ENCODE peak calls at places on chromosomes 6 and 20, in seven cellular contexts. H, J, S, G, R, L and O are unnamed samples. For H3K9me3, the result is how much of the 10 kb centered on the place peaks cover.

GRCh38 chr20:35901678-35902544 is 52.4 kb downstream of the SCAND1 start:
- DNase-seq in H (no peak), J (no peak), S (no peak), G (peak), R (no peak), L (no peak), O (no peak)

GRCh38 chr6:15879372-15880261 is 216.8 kb upstream of the DTNBP1 start:
- DNase-seq in H (peak), J (peak), S (peak), G (peak), R (no peak), L (peak), O (peak)

GRCh38 chr20:10660661-10661060 is 13.1 kb downstream of the JAG1 start:
- DNase-seq in H (peak), J (no peak), S (peak), G (no peak), R (no peak), L (no peak), O (no peak)

GRCh38 chr6:106141441-106142237 is 55.5 kb downstream of the PRDM1 start:
- DNase-seq in H (no peak), J (peak), S (no peak), G (peak), R (no peak), L (no peak), O (no peak)

GRCh38 chr6:127967708-127968107 is 66.8 kb upstream of the THEMIS start:
- DNase-seq in H (no peak), J (no peak), S (no peak), G (no peak), R (no peak), L (no peak), O (no peak)

GRCh38 chr6:31559958-31560696 is 12.0 kb upstream of the LTA start:
- DNase-seq in H (peak), J (peak), S (peak), G (peak), R (no peak), L (peak), O (no peak)

GRCh38 chr6:167476844-167477595 is 152.1 kb downstream of the TTLL2 start:
- DNase-seq in H (no peak), J (no peak), S (no peak), G (no peak), R (no peak), L (no peak), O (no peak)

GRCh38 chr20:3670511-3670910 is 7.3 kb upstream of the GFRA4 start:
- DNase-seq in H (no peak), J (no peak), S (no peak), G (peak), R (peak), L (no peak), O (no peak)

GRCh38 chr20:17916365-17916996 is 52.1 kb downstream of the SNX5 start:
- DNase-seq in H (no peak), J (no peak), S (no peak), G (no peak), R (no peak), L (no peak), O (no peak)

GRCh38 chr6:1821188-1822183 is 211.8 kb downstream of the FOXC1 start:
- DNase-seq in H (no peak), J (no peak), S (no peak), G (no peak), R (no peak), L (no peak), O (no peak)

GRCh38 chr20:57618091-57618765 is 2.0 kb downstream of the ZBP1 start:
- DNase-seq in H (peak), J (peak), S (no peak), G (peak), R (no peak), L (peak), O (peak)

GRCh38 chr20:63441136-63441776 is 31.2 kb downstream of the KCNQ2 start:
- DNase-seq in H (no peak), J (no peak), S (no peak), G (no peak), R (no peak), L (no peak), O (no peak)

GRCh38 chr20:59566631-59567524 is 37.5 kb upstream of the PHACTR3 start:
- DNase-seq in H (no peak), J (no peak), S (no peak), G (no peak), R (no peak), L (peak), O (no peak)

GRCh38 chr20:5056801-5057599 is 55.7 kb upstream of the SLC23A2 start:
- DNase-seq in H (no peak), J (peak), S (no peak), G (peak), R (peak), L (peak), O (peak)

GRCh38 chr20:31452575-31452974 is 12.1 kb downstream of the DEFB123 start:
- DNase-seq in H (no peak), J (no peak), S (no peak), G (no peak), R (no peak), L (no peak), O (no peak)
- H3K9me3 ChIP-seq in H (under half), J (under half), S (under half), G (under half), R (half or more), L (under half), O (under half)

GRCh38 chr6:74289881-74290280 is 593.9 kb downstream of the CD109 start:
- DNase-seq in H (no peak), J (no peak), S (no peak), G (peak), R (no peak), L (no peak), O (no peak)
- H3K9me3 ChIP-seq in H (under half), J (under half), S (under half), G (under half), R (under half), L (under half), O (under half)

DNA sequence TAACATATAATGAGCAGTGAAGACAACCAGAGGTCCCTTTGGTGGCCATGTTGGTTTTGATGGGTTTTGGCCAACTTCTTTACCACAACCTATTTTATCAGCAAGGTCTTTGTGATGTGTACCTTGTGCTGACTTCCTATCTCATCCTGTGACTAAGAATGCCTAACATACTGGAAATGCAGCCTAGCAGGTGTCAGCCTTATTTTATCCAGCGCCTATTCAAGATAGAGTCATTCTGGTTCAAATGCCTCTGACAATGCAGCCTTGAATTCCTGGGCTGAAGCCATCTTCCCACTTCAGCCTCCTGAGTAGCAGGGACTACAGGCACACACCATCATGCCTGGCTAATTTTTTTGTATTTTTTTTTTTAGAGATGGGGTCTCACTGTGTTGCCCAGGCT is 7.8 kb upstream of the TRIM38 start:
- DNase-seq in H (no peak), J (no peak), S (no peak), G (peak), R (no peak), L (no peak), O (no peak)
- H3K9me3 ChIP-seq in H (under half), J (under half), S (under half), G (under half), R (under half), L (under half), O (under half)

DNA sequence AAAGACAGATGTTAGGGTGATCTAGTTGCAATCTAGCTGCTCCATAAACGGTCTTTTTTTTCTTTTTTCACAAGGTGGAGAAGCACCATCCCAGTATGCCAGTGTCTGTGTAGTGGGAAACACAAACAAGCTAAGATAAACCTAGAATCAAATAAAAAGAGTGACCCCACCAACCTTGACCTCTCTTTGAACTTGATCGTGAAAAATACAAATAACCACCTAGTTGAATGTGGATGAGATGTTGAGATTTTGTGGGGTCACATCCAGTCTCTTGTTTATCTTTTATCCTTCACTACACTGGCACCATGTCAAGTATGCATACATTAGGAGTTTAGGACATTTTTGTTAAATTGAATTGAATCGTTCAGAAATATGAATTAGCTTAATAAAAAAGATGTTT is 194.6 kb upstream of the EYA4 start:
- DNase-seq in H (no peak), J (no peak), S (no peak), G (no peak), R (no peak), L (no peak), O (no peak)
- H3K9me3 ChIP-seq in H (under half), J (under half), S (under half), G (under half), R (under half), L (under half), O (under half)

GRCh38 chr6:168493976-168494375 is 53.0 kb downstream of the SMOC2 start:
- DNase-seq in H (no peak), J (no peak), S (no peak), G (no peak), R (no peak), L (no peak), O (no peak)
- H3K9me3 ChIP-seq in H (under half), J (under half), S (under half), G (under half), R (under half), L (under half), O (under half)

GRCh38 chr20:55961351-55962320 is 43.7 kb downstream of the CBLN4 start:
- DNase-seq in H (no peak), J (no peak), S (no peak), G (no peak), R (no peak), L (no peak), O (no peak)
- H3K9me3 ChIP-seq in H (under half), J (under half), S (under half), G (under half), R (half or more), L (under half), O (under half)